ENCODE peak calls at places on chromosomes 5 and 9, in six cellular contexts. D is CD8-positive, alpha-beta memory T cell; N is prostate gland; E is endothelial cell; K is Caco-2; P is gastrocnemius medialis. I is an unnamed sample.

GRCh38 chr9:3842839-3843238 is 317.0 kb upstream of the RFX3 start:
- DNase-seq in D (no peak), N (no peak), E (no peak), K (no peak), P (no peak), I (no peak)

GRCh38 chr9:115943591-115944165 is 209.9 kb upstream of the PAPPA start:
- DNase-seq in D (no peak), N (no peak), E (no peak), K (no peak), P (no peak), I (no peak)

GRCh38 chr5:137832416-137832815 is 35.2 kb upstream of the MYOT start:
- DNase-seq in D (no peak), N (no peak), E (no peak), K (no peak), P (no peak), I (no peak)

GRCh38 chr5:93676707-93677106 is 64.7 kb downstream of the POU5F2 start:
- DNase-seq in D (no peak), N (no peak), E (no peak), K (no peak), P (no peak), I (no peak)

GRCh38 chr5:77641963-77642589 is 3.6 kb upstream of the OTP start:
- DNase-seq in D (no peak), N (no peak), E (no peak), K (no peak), P (no peak), I (no peak)

GRCh38 chr9:36881316-36882116 is 152.6 kb downstream of the PAX5 start:
- DNase-seq in D (no peak), N (no peak), E (no peak), K (no peak), P (no peak), I (no peak)

GRCh38 chr9:19294219-19294618 is 63.7 kb downstream of the DENND4C start:
- DNase-seq in D (no peak), N (no peak), E (no peak), K (no peak), P (no peak), I (no peak)

GRCh38 chr9:69951411-69951810 is 92.2 kb upstream of the MAMDC2 start:
- DNase-seq in D (no peak), N (no peak), E (no peak), K (no peak), P (no peak), I (no peak)

GRCh38 chr5:122311888-122312669 is at the start of gene SNCAIP:
- DNase-seq in D (no peak), N (peak), E (peak), K (peak), P (no peak), I (peak)

GRCh38 chr9:101477214-101477613 is 41.6 kb upstream of the ALDOB start:
- DNase-seq in D (no peak), N (no peak), E (no peak), K (no peak), P (no peak), I (peak)

GRCh38 chr9:79896390-79896789 is 324.6 kb downstream of the TLE4 start:
- DNase-seq in D (no peak), N (no peak), E (no peak), K (no peak), P (no peak), I (no peak)

GRCh38 chr5:14870347-14871083 is 1.1 kb downstream of the ANKH start:
- DNase-seq in D (peak), N (peak), E (peak), K (no peak), P (peak), I (no peak)

GRCh38 chr5:177576169-177576568 is 15.8 kb upstream of the TMED9 start:
- DNase-seq in D (no peak), N (no peak), E (no peak), K (no peak), P (no peak), I (no peak)

GRCh38 chr5:36492998-36493655 is 113.3 kb upstream of the SLC1A3 start:
- DNase-seq in D (no peak), N (no peak), E (no peak), K (no peak), P (no peak), I (no peak)

GRCh38 chr9:106712279-106712678 is 150.7 kb upstream of the ZNF462 start:
- DNase-seq in D (no peak), N (no peak), E (no peak), K (no peak), P (no peak), I (no peak)

GRCh38 chr9:18348086-18348485 is 125.9 kb upstream of the ADAMTSL1 start:
- DNase-seq in D (no peak), N (no peak), E (no peak), K (no peak), P (no peak), I (no peak)

GRCh38 chr5:170262061-170262764 is 29.4 kb downstream of the C5orf58 start:
- DNase-seq in D (peak), N (no peak), E (no peak), K (no peak), P (no peak), I (no peak)

GRCh38 chr5:38938424-38938823 is 92.6 kb downstream of the OSMR start:
- DNase-seq in D (no peak), N (no peak), E (no peak), K (no peak), P (no peak), I (no peak)

GRCh38 chr9:77667151-77667550 is 19.0 kb upstream of the GNA14 start:
- DNase-seq in D (no peak), N (no peak), E (no peak), K (no peak), P (no peak), I (peak)

GRCh38 chr5:24649531-24649930 is 4.8 kb upstream of the CDH10 start:
- DNase-seq in D (no peak), N (no peak), E (no peak), K (no peak), P (no peak), I (no peak)